ENCODE peak calls at places on chromosomes 7 and 10, in five cellular contexts. E is GM20000, L is OCI-LY7, T is fibroblast of pulmonary artery, K is tibial artery. N is an unnamed sample.

GRCh38 chr7:390761-391410 is 100.9 kb downstream of the FOXL3 start:
- DNase-seq in E (peak), L (no peak), T (no peak), K (peak), N (no peak)

GRCh38 chr10:38054361-38054797 is 39.8 kb upstream of the ZNF37A start:
- DNase-seq in E (no peak), L (no peak), T (peak), K (no peak), N (no peak)

GRCh38 chr10:7410800-7411670 is at the start of gene SFMBT2:
- DNase-seq in E (peak), L (peak), T (peak), K (peak), N (peak)

GRCh38 chr7:64651632-64652165 is 14.2 kb upstream of the ZNF107 start:
- DNase-seq in E (no peak), L (no peak), T (no peak), K (no peak), N (no peak)

GRCh38 chr10:86793696-86794095 is 37.3 kb downstream of the BMPR1A start:
- DNase-seq in E (no peak), L (no peak), T (no peak), K (no peak), N (no peak)

GRCh38 chr7:1681581-1681980 is 11.5 kb downstream of the ELFN1 start:
- DNase-seq in E (no peak), L (peak), T (no peak), K (no peak), N (no peak)

GRCh38 chr7:145655666-145656065 is 460.9 kb upstream of the CNTNAP2 start:
- DNase-seq in E (no peak), L (no peak), T (no peak), K (no peak), N (no peak)

GRCh38 chr10:7184660-7185366 is 226.0 kb downstream of the SFMBT2 start:
- DNase-seq in E (peak), L (no peak), T (no peak), K (no peak), N (no peak)

GRCh38 chr10:89156161-89156560 is 51.0 kb downstream of the CH25H start:
- DNase-seq in E (no peak), L (no peak), T (no peak), K (no peak), N (no peak)

GRCh38 chr7:136183981-136184380 is 206.8 kb upstream of the MTPN start:
- DNase-seq in E (no peak), L (no peak), T (peak), K (no peak), N (no peak)

GRCh38 chr7:632831-633210 is 93.7 kb upstream of the DNAAF5 start:
- DNase-seq in E (no peak), L (no peak), T (no peak), K (no peak), N (no peak)

GRCh38 chr10:17151716-17152115 is 22.1 kb upstream of the CUBN start:
- DNase-seq in E (no peak), L (no peak), T (no peak), K (no peak), N (no peak)

GRCh38 chr7:25124485-25125136 is 449 bp downstream of the CYCS start:
- DNase-seq in E (no peak), L (peak), T (peak), K (no peak), N (peak)

GRCh38 chr10:31808258-31809218 is 120.1 kb downstream of the ARHGAP12 start:
- DNase-seq in E (peak), L (peak), T (peak), K (peak), N (peak)

GRCh38 chr10:120428754-120429153 is 28.3 kb upstream of the PLPP4 start:
- DNase-seq in E (no peak), L (no peak), T (no peak), K (no peak), N (no peak)

GRCh38 chr10:125064681-125065492 is 95.5 kb downstream of the CTBP2 start:
- DNase-seq in E (peak), L (peak), T (peak), K (no peak), N (peak)

GRCh38 chr7:44081266-44081748 is 1.0 kb downstream of the POLM start:
- DNase-seq in E (peak), L (peak), T (no peak), K (no peak), N (peak)

GRCh38 chr7:2258661-2259365 is 16.8 kb downstream of the NUDT1 start:
- DNase-seq in E (peak), L (peak), T (no peak), K (no peak), N (peak)

GRCh38 chr10:49631975-49632374 is 18.1 kb downstream of the CHAT start:
- DNase-seq in E (no peak), L (no peak), T (no peak), K (no peak), N (no peak)

GRCh38 chr10:102604379-102604960 is 39.8 kb upstream of the TRIM8 start:
- DNase-seq in E (no peak), L (no peak), T (peak), K (no peak), N (no peak)

GRCh38 chr7:73707045-73707631 is 12.3 kb downstream of the STX1A start:
- DNase-seq in E (no peak), L (no peak), T (no peak), K (peak), N (no peak)

GRCh38 chr7:90194911-90195809 is 16.4 kb upstream of the STEAP2 start:
- DNase-seq in E (no peak), L (no peak), T (no peak), K (no peak), N (no peak)

GRCh38 chr7:15446280-15446679 is 115.5 kb downstream of the AGMO start:
- DNase-seq in E (no peak), L (no peak), T (peak), K (no peak), N (no peak)

GRCh38 chr7:113092762-113093161 is 6.1 kb upstream of the GPR85 start:
- DNase-seq in E (no peak), L (no peak), T (no peak), K (no peak), N (no peak)

GRCh38 chr7:112288301-112288700 is 81.8 kb downstream of the ZNF277 start:
- DNase-seq in E (no peak), L (no peak), T (no peak), K (no peak), N (no peak)

GRCh38 chr10:7787150-7787856 is 490 bp downstream of the KIN start:
- DNase-seq in E (peak), L (peak), T (no peak), K (no peak), N (peak)

GRCh38 chr7:48971173-48971572 is 46.8 kb downstream of the CDC14C start:
- DNase-seq in E (no peak), L (no peak), T (no peak), K (no peak), N (no peak)

GRCh38 chr10:80158598-80159127 is 26.1 kb downstream of the PLAC9 start:
- DNase-seq in E (no peak), L (no peak), T (peak), K (peak), N (no peak)

GRCh38 chr7:87671-88070 is 104.7 kb upstream of the FAM20C start:
- DNase-seq in E (no peak), L (no peak), T (no peak), K (no peak), N (no peak)

GRCh38 chr10:75166623-75166972 is 44.0 kb upstream of the VDAC2 start:
- DNase-seq in E (no peak), L (no peak), T (no peak), K (no peak), N (peak)

GRCh38 chr10:5614081-5614721 is 52.2 kb downstream of the ASB13 start:
- DNase-seq in E (no peak), L (no peak), T (peak), K (no peak), N (no peak)

GRCh38 chr7:5282464-5283316 is at the start of gene SLC29A4:
- DNase-seq in E (peak), L (no peak), T (peak), K (no peak), N (peak)

GRCh38 chr7:94295805-94296204 is 98.9 kb upstream of the COL1A2 start:
- DNase-seq in E (no peak), L (no peak), T (peak), K (no peak), N (no peak)

GRCh38 chr7:130277763-130278643 is 11.3 kb downstream of the CPA2 start:
- DNase-seq in E (no peak), L (no peak), T (peak), K (peak), N (no peak)

GRCh38 chr10:72490951-72491350 is 134.9 kb downstream of the MICU1 start:
- DNase-seq in E (no peak), L (no peak), T (peak), K (no peak), N (no peak)

GRCh38 chr10:62069452-62070191 is 168.1 kb downstream of the ARID5B start:
- DNase-seq in E (no peak), L (no peak), T (no peak), K (no peak), N (no peak)

GRCh38 chr10:47031251-47031952 is 120.2 kb downstream of the PTPN20 start:
- DNase-seq in E (no peak), L (peak), T (no peak), K (no peak), N (peak)

GRCh38 chr7:77674878-77675277 is 21.4 kb upstream of the RSBN1L start:
- DNase-seq in E (no peak), L (no peak), T (peak), K (no peak), N (peak)

GRCh38 chr10:132536964-132537712 is 449 bp upstream of the INPP5A start:
- DNase-seq in E (peak), L (peak), T (peak), K (peak), N (peak)
- TF ChIP-seq CTCF in E (no peak), L (peak), T (no peak), K (no peak), N (peak)

DNA sequence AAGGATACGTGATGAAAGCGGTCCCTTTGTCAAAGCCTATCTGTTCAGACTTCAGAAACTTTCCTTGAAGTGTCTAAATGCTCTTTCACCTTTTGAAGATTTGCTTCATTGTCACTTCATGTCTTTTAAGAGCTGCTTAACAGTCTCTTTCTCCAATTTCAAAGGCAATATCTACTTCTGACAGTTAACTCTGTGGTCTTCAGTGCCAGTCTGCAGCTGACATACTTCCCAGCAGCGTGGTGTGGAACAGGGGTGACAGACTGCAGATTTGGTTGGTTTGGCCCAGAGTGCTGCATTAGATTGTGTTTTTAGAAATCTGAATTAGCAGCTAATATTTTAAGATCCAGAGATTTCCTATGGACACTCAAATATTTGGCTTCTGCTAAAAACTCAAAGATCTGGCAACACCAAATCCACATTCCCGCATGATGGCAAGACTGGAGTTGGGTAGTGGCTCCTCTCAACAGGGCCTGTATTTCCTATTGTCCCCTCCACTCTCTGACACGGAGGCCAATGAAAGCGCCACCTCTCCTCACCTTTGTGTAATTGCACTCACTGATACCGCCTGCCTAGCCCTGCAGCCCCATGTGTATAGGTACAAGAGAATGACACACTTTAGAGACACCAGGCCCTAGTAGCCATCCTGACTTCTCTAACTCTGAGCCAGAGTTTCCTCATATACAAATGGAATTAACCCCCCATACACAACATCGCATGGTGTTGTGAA is 11.5 kb downstream of the SCRN1 start:
- DNase-seq in E (no peak), L (peak), T (no peak), K (no peak), N (peak)
- TF ChIP-seq CTCF in E (no peak), L (peak), T (no peak), K (no peak), N (peak)

DNA sequence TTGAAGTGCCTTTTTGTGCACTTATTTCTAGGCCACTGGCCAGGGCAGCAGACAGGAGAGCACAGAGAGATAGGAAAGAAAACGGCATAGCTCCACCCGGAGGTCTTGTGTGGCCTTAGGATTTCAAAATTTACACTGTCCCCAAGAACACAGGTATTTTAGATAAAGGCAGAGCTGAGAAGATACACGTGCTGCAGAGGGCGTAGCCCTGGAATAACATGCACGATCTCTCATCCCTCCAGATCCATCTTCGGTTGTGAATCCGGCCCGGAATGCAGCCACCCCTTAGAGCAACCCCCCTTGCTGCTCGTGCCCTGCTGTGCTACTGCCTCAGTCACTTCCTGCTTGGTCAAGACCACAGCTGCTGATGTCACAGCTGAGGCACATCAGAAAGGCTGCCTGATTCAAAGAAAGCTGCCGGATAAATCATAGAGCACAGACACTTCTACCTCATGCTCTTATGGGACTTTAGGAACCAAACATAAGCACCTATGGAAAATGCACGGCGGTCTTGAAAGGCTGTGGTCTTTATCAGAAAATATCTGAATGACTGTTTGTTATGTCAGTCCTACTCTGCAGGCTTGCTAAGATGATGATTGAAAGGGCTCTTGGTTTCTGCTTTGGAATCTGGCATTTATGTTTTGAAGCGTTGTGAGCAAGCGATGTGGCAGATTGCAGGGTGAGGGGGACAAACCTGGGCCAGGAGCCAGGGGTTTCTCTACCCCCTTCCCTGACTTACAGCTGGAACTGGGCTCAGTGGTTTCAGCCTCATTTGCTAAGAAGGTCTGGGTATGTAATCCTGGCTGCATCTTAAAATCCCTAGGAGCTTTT is 152.0 kb downstream of the SVIL start:
- DNase-seq in E (no peak), L (peak), T (peak), K (no peak), N (peak)
- TF ChIP-seq CTCF in E (no peak), L (peak), T (no peak), K (no peak), N (no peak)

DNA sequence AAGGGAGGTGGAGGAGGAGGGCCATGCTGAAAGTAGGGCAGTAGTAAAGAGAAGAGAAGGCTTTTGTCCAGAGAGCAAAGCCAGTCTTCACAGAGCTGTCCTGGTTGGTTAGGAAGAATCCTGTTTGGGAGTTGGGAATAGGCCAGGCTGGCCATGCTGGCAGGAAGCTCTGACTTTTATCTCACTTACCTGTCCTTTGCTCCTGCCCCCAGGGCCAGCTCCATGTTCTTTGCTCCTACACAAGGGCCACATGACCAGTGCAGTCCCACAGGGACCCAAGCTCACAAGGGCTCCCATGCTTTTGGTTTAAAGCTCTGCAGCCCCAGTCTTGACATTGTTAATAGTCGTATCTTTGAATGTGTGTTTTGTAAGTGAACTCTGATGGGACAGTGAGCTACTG is 161.6 kb upstream of the KMT2E start:
- DNase-seq in E (no peak), L (no peak), T (no peak), K (no peak), N (no peak)
- TF ChIP-seq CTCF in E (no peak), L (no peak), T (no peak), K (no peak), N (no peak)

GRCh38 chr7:35723011-35723410 is 28.1 kb upstream of the HERPUD2 start:
- DNase-seq in E (no peak), L (no peak), T (no peak), K (no peak), N (no peak)
- TF ChIP-seq CTCF in E (no peak), L (peak), T (no peak), K (no peak), N (no peak)

GRCh38 chr10:60549686-60550085 is 160.0 kb upstream of the ANK3 start:
- DNase-seq in E (peak), L (peak), T (peak), K (no peak), N (peak)
- TF ChIP-seq CTCF in E (no peak), L (peak), T (peak), K (peak), N (peak)

DNA sequence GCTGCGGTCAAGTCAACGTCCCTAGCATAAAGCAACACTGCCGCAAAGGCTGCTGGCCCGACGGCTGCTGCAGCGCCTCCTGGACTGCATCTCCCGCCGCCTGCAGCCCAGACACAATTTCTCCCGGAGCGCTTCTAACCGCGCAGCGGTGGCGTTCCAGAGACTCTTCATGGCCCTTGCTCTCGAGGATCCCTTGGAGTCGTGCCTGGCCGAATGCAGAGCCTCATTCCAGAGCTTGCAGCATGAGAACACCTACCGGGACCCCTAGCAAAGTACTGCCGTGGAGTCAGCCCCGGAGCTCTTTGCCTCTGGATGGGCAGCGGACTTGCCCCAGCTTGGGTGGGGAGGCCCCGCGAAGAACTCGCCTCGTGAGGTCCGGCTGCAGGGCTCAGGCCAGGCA is 79.7 kb upstream of the ZNF32 start:
- DNase-seq in E (no peak), L (no peak), T (no peak), K (no peak), N (no peak)
- TF ChIP-seq CTCF in E (no peak), L (no peak), T (no peak), K (no peak), N (no peak)

GRCh38 chr7:152383341-152384234 is 52.2 kb downstream of the KMT2C start:
- DNase-seq in E (no peak), L (no peak), T (peak), K (no peak), N (no peak)
- TF ChIP-seq CTCF in E (no peak), L (no peak), T (no peak), K (no peak), N (no peak)

GRCh38 chr7:31633894-31634494 is 53.0 kb upstream of the PPP1R17 start:
- DNase-seq in E (peak), L (peak), T (peak), K (peak), N (peak)
- TF ChIP-seq CTCF in E (no peak), L (peak), T (peak), K (peak), N (peak)

N was measured in GM12865.